ENCODE peak calls at places on chromosomes 16 and 17, in nine cellular contexts. W, R, J, Q, B, F, D, H and X are unnamed samples.

GRCh38 chr16:89322381-89323119 is 105.0 kb downstream of the ZNF778 start:
- DNase-seq in Q (peak), R (no peak), H (peak), D (no peak), F (peak), B (no peak), W (peak), J (no peak), X (no peak)

GRCh38 chr17:35051183-35051578 is 12.3 kb downstream of the RFFL start:
- DNase-seq in H (no peak), B (peak), F (peak), Q (no peak), W (peak), R (no peak), D (peak), J (no peak), X (peak)

GRCh38 chr17:73650147-73650546 is 5.9 kb upstream of the SDK2 start:
- DNase-seq in B (no peak), W (peak), R (no peak), Q (peak), J (no peak), D (no peak), F (no peak), H (no peak), X (no peak)

GRCh38 chr16:85829751-85830445 is 30.4 kb downstream of the COX4I1 start:
- DNase-seq in R (no peak), Q (no peak), H (peak), W (no peak), F (no peak), D (no peak), J (peak), B (no peak), X (no peak)

GRCh38 chr16:8864480-8864879 is 4.3 kb downstream of the CARHSP1 start:
- DNase-seq in R (no peak), Q (no peak), J (no peak), B (no peak), F (no peak), H (peak), D (no peak), W (no peak), X (no peak)

GRCh38 chr17:51373489-51374194 is 113.3 kb downstream of the UTP18 start:
- DNase-seq in B (no peak), W (no peak), D (no peak), F (no peak), R (no peak), J (no peak), Q (no peak), H (no peak), X (no peak)

GRCh38 chr17:76384222-76384986 is at the start of gene SPHK1:
- DNase-seq in J (no peak), F (peak), B (peak), Q (peak), D (peak), H (peak), R (peak), W (peak), X (peak)

GRCh38 chr16:85728879-85729278 is 22.0 kb downstream of the C16orf74 start:
- DNase-seq in J (no peak), H (no peak), W (no peak), Q (no peak), B (no peak), R (no peak), F (no peak), D (no peak), X (no peak)

GRCh38 chr17:29771561-29771960 is 148.8 kb upstream of the CORO6 start:
- DNase-seq in H (no peak), F (no peak), W (no peak), J (no peak), D (no peak), B (no peak), Q (no peak), R (no peak), X (no peak)

GRCh38 chr17:9258115-9259020 is 237.1 kb downstream of the NTN1 start:
- DNase-seq in Q (no peak), B (no peak), H (no peak), J (no peak), F (no peak), R (no peak), D (no peak), W (no peak), X (no peak)

GRCh38 chr16:616771-617586 is 13.8 kb upstream of the WFIKKN1 start:
- DNase-seq in D (no peak), B (no peak), F (no peak), Q (no peak), J (no peak), W (no peak), H (no peak), R (no peak), X (no peak)

GRCh38 chr17:62808576-62808970 is 459 bp upstream of the MARCHF10 start:
- DNase-seq in B (no peak), D (no peak), J (no peak), W (no peak), R (no peak), Q (no peak), H (no peak), F (no peak), X (no peak)

GRCh38 chr16:60674241-60674640 is 1362.0 kb downstream of the CDH8 start:
- DNase-seq in F (no peak), R (no peak), Q (no peak), H (no peak), D (no peak), J (no peak), W (peak), B (no peak), X (no peak)